ENCODE peak calls at places on chromosomes 1 and 21, in four cellular contexts. U is H54, Q is neural crest cell, S is K562. Z is an unnamed sample.

GRCh38 chr1:182397653-182398388 is 2.6 kb downstream of the TEDDM1 start:
- DNase-seq in Q (no peak), U (no peak), S (no peak), Z (no peak)

GRCh38 chr1:23354260-23354659 is 10.2 kb upstream of the HNRNPR start:
- DNase-seq in Q (no peak), U (no peak), S (peak; percentile 29), Z (no peak)

GRCh38 chr1:4853930-4854329 is 199.5 kb downstream of the AJAP1 start:
- DNase-seq in Q (no peak), U (no peak), S (no peak), Z (no peak)

GRCh38 chr1:34113362-34113761 is 51.7 kb downstream of the CSMD2 start:
- DNase-seq in S (no peak), Q (no peak), U (no peak), Z (no peak)

GRCh38 chr1:91650764-91651163 is 150.1 kb downstream of the CDC7 start:
- DNase-seq in S (no peak), Q (no peak), U (peak; percentile 91), Z (peak; percentile 93)

GRCh38 chr1:7561936-7562728 is 209.0 kb upstream of the VAMP3 start:
- DNase-seq in U (no peak), Q (no peak), S (no peak), Z (no peak)

GRCh38 chr1:171292799-171293198 is 21.2 kb upstream of the FMO4 start:
- DNase-seq in Q (no peak), U (no peak), S (no peak), Z (no peak)

GRCh38 chr21:21921410-21922232 is 923.4 kb downstream of the NCAM2 start:
- DNase-seq in S (peak; percentile 13), Q (no peak), U (peak; percentile 9), Z (no peak)

GRCh38 chr1:109785446-109786106 is 21.9 kb upstream of the EPS8L3 start:
- DNase-seq in S (no peak), Q (no peak), U (no peak), Z (peak; percentile 52)

GRCh38 chr1:8349961-8350360 is 32.0 kb downstream of the SLC45A1 start:
- DNase-seq in U (no peak), S (no peak), Q (no peak), Z (peak; percentile 89)

GRCh38 chr1:116861137-116861536 is 48.6 kb upstream of the PTGFRN start:
- DNase-seq in S (no peak), U (no peak), Q (no peak), Z (no peak)

GRCh38 chr1:89942825-89943658 is 51.9 kb upstream of the ZNF326 start:
- DNase-seq in S (no peak), U (no peak), Q (no peak), Z (no peak)

GRCh38 chr1:245870698-245871097 is 636.4 kb downstream of the SMYD3 start:
- DNase-seq in U (no peak), S (no peak), Q (no peak), Z (no peak)

GRCh38 chr1:23118957-23119792 is 49.5 kb downstream of the LUZP1 start:
- DNase-seq in U (no peak), Q (no peak), S (no peak), Z (no peak)

GRCh38 chr1:180270767-180271639 is 40.9 kb downstream of the LHX4 start:
- DNase-seq in U (no peak), S (peak; percentile 53), Q (no peak), Z (peak; percentile 46)

GRCh38 chr21:45209046-45209445 is 78.6 kb downstream of the POFUT2 start:
- DNase-seq in S (no peak), U (peak; percentile 73), Q (no peak), Z (no peak)

GRCh38 chr1:6503884-6504602 is 12.6 kb upstream of the PLEKHG5 start:
- DNase-seq in U (no peak), S (no peak), Q (no peak), Z (peak; percentile 60)

GRCh38 chr1:169460193-169460833 is 25.4 kb downstream of the SLC19A2 start:
- DNase-seq in U (no peak), S (no peak), Q (no peak), Z (no peak)

GRCh38 chr1:185059950-185060571 is 14.7 kb downstream of the RNF2 start:
- DNase-seq in Q (no peak), S (no peak), U (no peak), Z (no peak)

GRCh38 chr1:33030575-33030974 is 6.1 kb downstream of the AK2 start:
- DNase-seq in S (peak; percentile 21), Q (no peak), U (no peak), Z (peak; percentile 75)

GRCh38 chr1:84379128-84379527 is 19.2 kb upstream of the DNASE2B start:
- DNase-seq in S (no peak), Q (no peak), U (no peak), Z (no peak)

GRCh38 chr1:10682449-10683365 is 113.7 kb downstream of the CASZ1 start:
- DNase-seq in S (no peak), Q (no peak), U (no peak), Z (no peak)

GRCh38 chr21:35338281-35338680 is 289.2 kb upstream of the RUNX1 start:
- DNase-seq in S (no peak), Q (no peak), U (no peak), Z (no peak)

GRCh38 chr1:229596961-229597699 is 28.8 kb downstream of the TAF5L start:
- DNase-seq in S (no peak), Q (no peak), U (no peak), Z (peak; percentile 86)

GRCh38 chr1:40592107-40592773 is 60.8 kb downstream of the ZNF684 start:
- DNase-seq in S (no peak), U (no peak), Q (no peak), Z (no peak)

GRCh38 chr1:218357211-218357892 is 12.2 kb downstream of the TGFB2 start:
- DNase-seq in U (no peak), S (no peak), Q (no peak), Z (no peak)

GRCh38 chr1:67700692-67701410 is 15.8 kb downstream of the GADD45A start:
- DNase-seq in S (peak; percentile 79), Q (peak; percentile 8), U (no peak), Z (no peak)

GRCh38 chr1:77678628-77679610 is 3.5 kb downstream of the ZZZ3 start:
- DNase-seq in Q (no peak), U (no peak), S (no peak), Z (no peak)

GRCh38 chr21:45317401-45318145 is 29.9 kb upstream of the POFUT2 start:
- DNase-seq in Q (no peak), S (no peak), U (no peak), Z (peak; percentile 64)

GRCh38 chr1:27536767-27537166 is 46.8 kb upstream of the WASF2 start:
- DNase-seq in S (no peak), Q (no peak), U (peak; percentile 65), Z (peak; percentile 91)

GRCh38 chr1:72845342-72845741 is 563.0 kb upstream of the NEGR1 start:
- DNase-seq in Q (no peak), S (no peak), U (no peak), Z (no peak)

GRCh38 chr1:168921514-168922106 is 184.9 kb upstream of the ATP1B1 start:
- DNase-seq in U (no peak), S (no peak), Q (no peak), Z (no peak)

Z was measured in sigmoid colon.